ENCODE peak calls at places on chromosomes 13 and 19, in eight cellular contexts. One of them, this sample, is unnamed.

GRCh38 chr19:15236886-15237285 is 4.6 kb upstream of the EPHX3 start:
- DNase-seq in mucosa of gallbladder: no peak
- DNase-seq in stimulated activated CD4-positive, alpha-beta T cell treated with anti-CD3 and anti-CD28 coated beads, TNF-alpha, amount 100 ng/mL, for 4 hours: no peak
- DNase-seq in amygdala: no peak
- DNase-seq in CD8-positive, alpha-beta memory T cell: no peak
- DNase-seq in mesendoderm: no peak
- DNase-seq in HT-29: no peak
- DNase-seq in naive thymus-derived CD8-positive, alpha-beta T cell: no peak
- DNase-seq in this sample: no peak

GRCh38 chr13:24923305-24923640 is 159.3 kb downstream of the RNF17 start:
- DNase-seq in mucosa of gallbladder: no peak
- DNase-seq in stimulated activated CD4-positive, alpha-beta T cell treated with anti-CD3 and anti-CD28 coated beads, TNF-alpha, amount 100 ng/mL, for 4 hours: no peak
- DNase-seq in amygdala: no peak
- DNase-seq in CD8-positive, alpha-beta memory T cell: peak; percentile 39
- DNase-seq in mesendoderm: no peak
- DNase-seq in HT-29: peak; percentile 78
- DNase-seq in naive thymus-derived CD8-positive, alpha-beta T cell: no peak
- DNase-seq in this sample: no peak

GRCh38 chr13:71339736-71340135 is 527.3 kb downstream of the DACH1 start:
- DNase-seq in mucosa of gallbladder: no peak
- DNase-seq in stimulated activated CD4-positive, alpha-beta T cell treated with anti-CD3 and anti-CD28 coated beads, TNF-alpha, amount 100 ng/mL, for 4 hours: no peak
- DNase-seq in amygdala: no peak
- DNase-seq in CD8-positive, alpha-beta memory T cell: no peak
- DNase-seq in mesendoderm: no peak
- DNase-seq in HT-29: no peak
- DNase-seq in naive thymus-derived CD8-positive, alpha-beta T cell: no peak
- DNase-seq in this sample: no peak

GRCh38 chr13:71902676-71903075 is 35.7 kb upstream of the DACH1 start:
- DNase-seq in mucosa of gallbladder: no peak
- DNase-seq in stimulated activated CD4-positive, alpha-beta T cell treated with anti-CD3 and anti-CD28 coated beads, TNF-alpha, amount 100 ng/mL, for 4 hours: no peak
- DNase-seq in amygdala: no peak
- DNase-seq in CD8-positive, alpha-beta memory T cell: no peak
- DNase-seq in mesendoderm: peak; percentile 24
- DNase-seq in HT-29: no peak
- DNase-seq in naive thymus-derived CD8-positive, alpha-beta T cell: no peak
- DNase-seq in this sample: no peak

GRCh38 chr19:29117926-29118325 is 95.0 kb downstream of the UQCRFS1 start:
- DNase-seq in mucosa of gallbladder: no peak
- DNase-seq in stimulated activated CD4-positive, alpha-beta T cell treated with anti-CD3 and anti-CD28 coated beads, TNF-alpha, amount 100 ng/mL, for 4 hours: no peak
- DNase-seq in amygdala: no peak
- DNase-seq in CD8-positive, alpha-beta memory T cell: no peak
- DNase-seq in mesendoderm: no peak
- DNase-seq in HT-29: no peak
- DNase-seq in naive thymus-derived CD8-positive, alpha-beta T cell: no peak
- DNase-seq in this sample: no peak

GRCh38 chr13:26050568-26051230 is 1.1 kb downstream of the SHISA2 start:
- DNase-seq in mucosa of gallbladder: no peak
- DNase-seq in stimulated activated CD4-positive, alpha-beta T cell treated with anti-CD3 and anti-CD28 coated beads, TNF-alpha, amount 100 ng/mL, for 4 hours: no peak
- DNase-seq in amygdala: no peak
- DNase-seq in CD8-positive, alpha-beta memory T cell: peak; percentile 29
- DNase-seq in mesendoderm: peak; percentile 70
- DNase-seq in HT-29: no peak
- DNase-seq in naive thymus-derived CD8-positive, alpha-beta T cell: no peak
- DNase-seq in this sample: no peak

GRCh38 chr13:49711218-49711863 is 20.1 kb upstream of the EBPL start:
- DNase-seq in mucosa of gallbladder: no peak
- DNase-seq in stimulated activated CD4-positive, alpha-beta T cell treated with anti-CD3 and anti-CD28 coated beads, TNF-alpha, amount 100 ng/mL, for 4 hours: no peak
- DNase-seq in amygdala: no peak
- DNase-seq in CD8-positive, alpha-beta memory T cell: no peak
- DNase-seq in mesendoderm: no peak
- DNase-seq in HT-29: peak; percentile 18
- DNase-seq in naive thymus-derived CD8-positive, alpha-beta T cell: no peak
- DNase-seq in this sample: no peak

GRCh38 chr19:49911381-49912145 is 14.9 kb upstream of the IL4I1 start:
- DNase-seq in mucosa of gallbladder: no peak
- DNase-seq in stimulated activated CD4-positive, alpha-beta T cell treated with anti-CD3 and anti-CD28 coated beads, TNF-alpha, amount 100 ng/mL, for 4 hours: no peak
- DNase-seq in amygdala: no peak
- DNase-seq in CD8-positive, alpha-beta memory T cell: no peak
- DNase-seq in mesendoderm: no peak
- DNase-seq in HT-29: no peak
- DNase-seq in naive thymus-derived CD8-positive, alpha-beta T cell: no peak
- DNase-seq in this sample: no peak

GRCh38 chr13:86765462-86765861 is 905.7 kb upstream of the SLITRK5 start:
- DNase-seq in mucosa of gallbladder: no peak
- DNase-seq in stimulated activated CD4-positive, alpha-beta T cell treated with anti-CD3 and anti-CD28 coated beads, TNF-alpha, amount 100 ng/mL, for 4 hours: no peak
- DNase-seq in amygdala: no peak
- DNase-seq in CD8-positive, alpha-beta memory T cell: no peak
- DNase-seq in mesendoderm: no peak
- DNase-seq in HT-29: no peak
- DNase-seq in naive thymus-derived CD8-positive, alpha-beta T cell: no peak
- DNase-seq in this sample: no peak

GRCh38 chr19:19211499-19212432 is at the start of gene NCAN:
- DNase-seq in mucosa of gallbladder: no peak
- DNase-seq in stimulated activated CD4-positive, alpha-beta T cell treated with anti-CD3 and anti-CD28 coated beads, TNF-alpha, amount 100 ng/mL, for 4 hours: no peak
- DNase-seq in amygdala: peak; percentile 52
- DNase-seq in CD8-positive, alpha-beta memory T cell: no peak
- DNase-seq in mesendoderm: peak; percentile 48
- DNase-seq in HT-29: no peak
- DNase-seq in naive thymus-derived CD8-positive, alpha-beta T cell: no peak
- DNase-seq in this sample: no peak

GRCh38 chr13:110272227-110272626 is 34.7 kb downstream of the COL4A1 start:
- DNase-seq in mucosa of gallbladder: no peak
- DNase-seq in stimulated activated CD4-positive, alpha-beta T cell treated with anti-CD3 and anti-CD28 coated beads, TNF-alpha, amount 100 ng/mL, for 4 hours: no peak
- DNase-seq in amygdala: no peak
- DNase-seq in CD8-positive, alpha-beta memory T cell: no peak
- DNase-seq in mesendoderm: no peak
- DNase-seq in HT-29: no peak
- DNase-seq in naive thymus-derived CD8-positive, alpha-beta T cell: no peak
- DNase-seq in this sample: peak; percentile 34

This sample was measured in ureter.